ENCODE peak calls at places on chromosomes 4 and X, in four cellular contexts. O, S, E and P are unnamed samples.

GRCh38 chr4:166421556-166422156 is 548.6 kb downstream of the TLL1 start:
- DNase-seq in E (peak), S (peak), O (no peak), P (no peak)

GRCh38 chr4:165326831-165327210 is 648 bp upstream of the MSMO1 start:
- DNase-seq in O (peak), S (peak), E (no peak), P (peak)

GRCh38 chrX:124042042-124042441 is 80.5 kb downstream of the STAG2 start:
- DNase-seq in O (no peak), E (no peak), S (no peak), P (no peak)

GRCh38 chr4:37463033-37463432 is 218.5 kb downstream of the NWD2 start:
- DNase-seq in E (no peak), S (no peak), O (no peak), P (no peak)

GRCh38 chrX:131305926-131306325 is 16.8 kb upstream of the IGSF1 start:
- DNase-seq in E (no peak), O (no peak), S (no peak), P (no peak)

GRCh38 chr4:1204828-1205591 is 32.6 kb upstream of the SPON2 start:
- DNase-seq in O (peak), S (no peak), E (peak), P (no peak)

GRCh38 chr4:108160741-108161352 is 7.9 kb downstream of the LEF1 start:
- DNase-seq in S (no peak), O (no peak), E (no peak), P (no peak)

GRCh38 chr4:114077610-114078009 is 98.2 kb upstream of the ARSJ start:
- DNase-seq in E (peak), O (no peak), S (peak), P (peak)

GRCh38 chrX:151982217-151982616 is 7.7 kb upstream of the GABRE start:
- DNase-seq in O (no peak), S (peak), E (peak), P (peak)

GRCh38 chr4:137387924-137388323 is 144.4 kb downstream of the PCDH18 start:
- DNase-seq in O (no peak), E (no peak), S (no peak), P (no peak)

GRCh38 chr4:76611164-76611563 is 176.1 kb downstream of the SHROOM3 start:
- DNase-seq in E (no peak), O (no peak), S (no peak), P (no peak)

GRCh38 chr4:147498031-147498700 is 17.3 kb downstream of the EDNRA start:
- DNase-seq in S (peak), E (peak), O (no peak), P (peak)

GRCh38 chr4:21470531-21470930 is 478.0 kb downstream of the KCNIP4 start:
- DNase-seq in S (peak), O (no peak), E (no peak), P (peak)

GRCh38 chr4:168666531-168666930 is 169.7 kb downstream of the PALLD start:
- DNase-seq in O (no peak), E (peak), S (peak), P (peak)

GRCh38 chr4:185167205-185167604 is 24.1 kb downstream of the SLC25A4 start:
- DNase-seq in E (no peak), O (no peak), S (no peak), P (no peak)

GRCh38 chrX:153412746-153413720 is 1.8 kb downstream of the ZFP92 start:
- DNase-seq in O (no peak), S (no peak), E (peak), P (no peak)

GRCh38 chr4:146486565-146486964 is 35.2 kb downstream of the SLC10A7 start:
- DNase-seq in E (no peak), O (no peak), S (no peak), P (no peak)

GRCh38 chr4:154739111-154739510 is 4.7 kb upstream of the LRAT start:
- DNase-seq in E (no peak), S (peak), O (no peak), P (no peak)

GRCh38 chr4:38818441-38818976 is 13.9 kb upstream of the TLR1 start:
- DNase-seq in E (no peak), O (no peak), S (peak), P (peak)

GRCh38 chrX:16585486-16586370 is 64.2 kb upstream of the S100G start:
- DNase-seq in S (peak), O (no peak), E (no peak), P (no peak)

GRCh38 chr4:148443550-148444295 is 1.5 kb upstream of the NR3C2 start:
- DNase-seq in E (peak), S (peak), O (peak), P (no peak)

GRCh38 chrX:137567474-137568232 is 1.7 kb downstream of the ZIC3 start:
- DNase-seq in O (no peak), S (no peak), E (no peak), P (no peak)

GRCh38 chrX:107678957-107679740 is 50.8 kb downstream of the PRPS1 start:
- DNase-seq in S (no peak), O (peak), E (no peak), P (no peak)

GRCh38 chr4:120636120-120636630 is 286.4 kb downstream of the PRDM5 start:
- DNase-seq in E (no peak), O (no peak), S (no peak), P (no peak)

GRCh38 chr4:169968999-169969398 is 57.2 kb downstream of the MFAP3L start:
- DNase-seq in E (peak), S (no peak), O (no peak), P (no peak)

GRCh38 chr4:915041-915474 is 17.1 kb downstream of the GAK start:
- DNase-seq in S (no peak), E (no peak), O (peak), P (no peak)

GRCh38 chr4:68569466-68570121 is 6.5 kb downstream of the UGT2B17 start:
- DNase-seq in O (no peak), S (no peak), E (no peak), P (no peak)

GRCh38 chr4:94728056-94728766 is 29.5 kb upstream of the BMPR1B start:
- DNase-seq in S (no peak), E (no peak), O (no peak), P (no peak)

GRCh38 chr4:54159543-54159942 is 59.6 kb downstream of the GSX2 start:
- DNase-seq in S (no peak), E (no peak), O (no peak), P (no peak)

GRCh38 chr4:54165011-54165410 is 64.1 kb upstream of the PDGFRA start:
- DNase-seq in E (no peak), S (no peak), O (no peak), P (no peak)

GRCh38 chr4:54167508-54167907 is 61.6 kb upstream of the PDGFRA start:
- DNase-seq in S (no peak), E (no peak), O (no peak), P (no peak)

GRCh38 chr4:54169176-54169575 is 59.9 kb upstream of the PDGFRA start:
- DNase-seq in O (no peak), E (no peak), S (no peak), P (no peak)

DNA sequence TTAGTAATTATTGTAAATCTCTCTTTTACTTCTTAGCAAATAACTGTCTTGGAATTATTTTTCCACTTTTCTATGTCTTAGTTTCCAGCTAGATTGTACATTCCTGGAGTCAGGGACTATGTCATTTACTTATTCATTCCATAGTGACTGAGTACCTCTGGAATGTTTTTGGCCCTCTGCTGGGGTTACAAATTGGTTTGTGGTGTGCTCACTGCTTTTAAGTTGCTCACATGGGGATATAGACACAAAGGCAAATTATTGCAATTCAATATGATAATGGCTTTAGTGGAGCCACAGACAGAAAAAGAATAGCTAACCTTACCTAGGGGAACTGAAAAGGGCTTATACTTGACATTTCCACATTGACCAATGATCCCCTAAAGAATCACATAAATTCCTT is 63.7 kb upstream of the PDGFRA start:
- DNase-seq in O (no peak), S (peak), E (peak), P (peak)
- H3K27ac ChIP-seq in O (no peak), S (no peak), E (peak), P (no peak)

GRCh38 chr4:128853741-128854140 is 44.2 kb downstream of the JADE1 start:
- DNase-seq in E (no peak), S (no peak), O (no peak), P (no peak)
- TF ChIP-seq CTCF in E (no peak), S (no peak), O (no peak), P (no peak)

GRCh38 chr4:183788308-183788707 is 116.8 kb upstream of the STOX2 start:
- DNase-seq in S (no peak), O (no peak), E (no peak), P (no peak)

GRCh38 chr4:183789657-183790056 is 115.5 kb upstream of the STOX2 start:
- DNase-seq in S (no peak), O (no peak), E (no peak), P (no peak)

GRCh38 chr4:183790661-183791060 is 114.4 kb upstream of the STOX2 start:
- DNase-seq in E (no peak), S (no peak), O (no peak), P (no peak)
- H3K27ac ChIP-seq in E (no peak), S (no peak), O (no peak), P (no peak)

GRCh38 chrX:75155830-75156525 is at the start of gene ABCB7:
- DNase-seq in E (peak), S (peak), O (peak), P (peak)
- TF ChIP-seq CTCF in E (no peak), S (no peak), O (no peak), P (no peak)

GRCh38 chrX:49185062-49185394 is 1.1 kb downstream of the PRICKLE3 start:
- DNase-seq in E (no peak), O (no peak), S (no peak), P (no peak)

GRCh38 chrX:49184294-49185061 is 1.7 kb downstream of the PRICKLE3 start:
- DNase-seq in O (peak), E (peak), S (peak), P (peak)

GRCh38 chrX:49186125-49187027 is at the start of gene PRICKLE3:
- DNase-seq in O (peak), E (no peak), S (peak), P (no peak)

GRCh38 chrX:49187028-49187394 is 838 bp upstream of the PRICKLE3 start:
- DNase-seq in S (no peak), O (no peak), E (no peak), P (no peak)

GRCh38 chrX:49183701-49184281 is 2.4 kb downstream of the PRICKLE3 start:
- DNase-seq in O (no peak), E (peak), S (no peak), P (no peak)
- H3K27ac ChIP-seq in O (peak), E (no peak), S (no peak), P (peak)

GRCh38 chrX:68942141-68942540 is 113.3 kb downstream of the EFNB1 start:
- DNase-seq in E (no peak), S (no peak), O (no peak), P (no peak)
- TF ChIP-seq CTCF in E (no peak), S (no peak), O (no peak), P (no peak)

GRCh38 chr4:104494161-104494560 is 533 bp downstream of the CXXC4 start:
- DNase-seq in S (no peak), E (peak), O (no peak), P (no peak)
- H3K27ac ChIP-seq in S (no peak), E (no peak), O (peak), P (no peak)

GRCh38 chr4:71415491-71415890 is 76.7 kb downstream of the SLC4A4 start:
- DNase-seq in O (no peak), S (peak), E (peak), P (no peak)
- TF ChIP-seq CTCF in O (no peak), S (no peak), E (no peak), P (no peak)

GRCh38 chrX:130085551-130085986 is 24.7 kb downstream of the ELF4 start:
- DNase-seq in E (peak), S (no peak), O (peak), P (no peak)
- H3K27ac ChIP-seq in E (no peak), S (no peak), O (peak), P (no peak)

DNA sequence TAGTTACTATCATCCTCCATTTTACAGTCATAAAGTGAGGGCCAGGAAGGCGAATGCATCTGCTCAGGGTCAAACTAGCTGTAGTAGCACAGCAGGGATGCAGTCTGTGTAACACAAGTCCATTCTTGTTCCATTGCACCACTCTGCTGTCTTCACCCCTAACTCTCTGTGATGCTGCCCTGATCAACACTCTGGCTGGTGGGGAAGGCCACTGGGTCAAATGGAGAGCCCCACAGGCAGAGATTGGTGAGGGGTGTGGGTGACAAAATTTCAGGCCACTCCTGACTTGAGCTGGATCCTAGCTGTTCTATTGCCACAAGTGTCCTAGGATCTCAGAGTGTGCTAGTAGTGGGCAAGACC is 136.5 kb downstream of the PJA1 start:
- DNase-seq in E (no peak), O (no peak), S (no peak), P (no peak)
- TF ChIP-seq CTCF in E (no peak), O (no peak), S (no peak), P (no peak)